ENCODE peak calls at places on chromosomes 7 and 10, in six cellular contexts. B is H1, R is H9, C is IMR-90, H is mesenchymal stem cell, M is trophoblast cell. I is an unnamed sample.

GRCh38 chr10:59366310-59366709 is 4.0 kb upstream of the FAM13C start:
- DNase-seq in B (no peak), R (no peak), C (no peak), H (no peak), M (no peak), I (no peak)

GRCh38 chr10:86113501-86113900 is 253.1 kb downstream of the GRID1 start:
- DNase-seq in B (no peak), R (no peak), C (no peak), H (no peak), M (no peak), I (no peak)

GRCh38 chr10:46232084-46232483 is 54.7 kb upstream of the ANTXRL start:
- DNase-seq in B (peak), R (peak), C (no peak), H (no peak), M (no peak), I (no peak)

GRCh38 chr10:16809074-16809718 is 8.0 kb downstream of the RSU1 start:
- DNase-seq in B (peak), R (peak), C (peak), H (peak), M (peak), I (peak)

GRCh38 chr7:29480456-29480855 is 83.2 kb upstream of the PRR15 start:
- DNase-seq in B (no peak), R (no peak), C (no peak), H (no peak), M (no peak), I (no peak)

GRCh38 chr10:63588436-63589180 is 67.4 kb downstream of the REEP3 start:
- DNase-seq in B (no peak), R (no peak), C (peak), H (peak), M (peak), I (no peak)

GRCh38 chr10:61899997-61900828 is 1.3 kb upstream of the ARID5B start:
- DNase-seq in B (no peak), R (peak), C (peak), H (peak), M (peak), I (no peak)

GRCh38 chr10:130557181-130557580 is 421.0 kb downstream of the GLRX3 start:
- DNase-seq in B (no peak), R (no peak), C (no peak), H (no peak), M (no peak), I (no peak)

GRCh38 chr7:84302949-84303348 is 108.4 kb upstream of the SEMA3A start:
- DNase-seq in B (no peak), R (no peak), C (no peak), H (no peak), M (peak), I (no peak)

GRCh38 chr10:63976538-63976937 is 455.3 kb downstream of the REEP3 start:
- DNase-seq in B (peak), R (peak), C (peak), H (peak), M (peak), I (peak)

GRCh38 chr7:105924950-105925349 is 38.1 kb upstream of the CDHR3 start:
- DNase-seq in B (no peak), R (no peak), C (no peak), H (no peak), M (no peak), I (no peak)

GRCh38 chr10:101895781-101896180 is 52.2 kb upstream of the KCNIP2 start:
- DNase-seq in B (no peak), R (no peak), C (no peak), H (no peak), M (no peak), I (no peak)
- H3K18ac ChIP-seq in B (no peak), R (no peak), C (no peak), H (no peak), M (no peak), I (no peak)

GRCh38 chr10:50653142-50653541 is 29.4 kb upstream of the SGMS1 start:
- DNase-seq in B (no peak), R (no peak), C (peak), H (peak), M (peak), I (no peak)

GRCh38 chr10:50648935-50649227 is 25.1 kb upstream of the SGMS1 start:
- DNase-seq in B (no peak), R (no peak), C (no peak), H (no peak), M (peak), I (no peak)

GRCh38 chr10:50650481-50650880 is 26.7 kb upstream of the SGMS1 start:
- DNase-seq in B (no peak), R (no peak), C (no peak), H (no peak), M (no peak), I (no peak)

GRCh38 chr10:50653758-50654157 is 30.0 kb upstream of the SGMS1 start:
- DNase-seq in B (no peak), R (no peak), C (no peak), H (no peak), M (peak), I (no peak)

GRCh38 chr10:50651808-50652207 is 28.1 kb upstream of the SGMS1 start:
- DNase-seq in B (no peak), R (no peak), C (peak), H (peak), M (peak), I (no peak)
- H2AFZ ChIP-seq in B (no peak), R (no peak), C (no peak), H (no peak), M (no peak), I (no peak)

GRCh38 chr10:93702278-93703001 is at the start of gene FRA10AC1:
- DNase-seq in B (peak), R (peak), C (peak), H (peak), M (peak), I (peak)

GRCh38 chr10:93701903-93702277 is 502 bp downstream of the FRA10AC1 start:
- DNase-seq in B (no peak), R (no peak), C (peak), H (peak), M (no peak), I (no peak)

GRCh38 chr10:93703841-93704240 is 1.4 kb upstream of the FRA10AC1 start:
- DNase-seq in B (no peak), R (no peak), C (no peak), H (no peak), M (no peak), I (no peak)

GRCh38 chr10:93707623-93708022 is 5.2 kb upstream of the FRA10AC1 start:
- DNase-seq in B (no peak), R (no peak), C (no peak), H (no peak), M (no peak), I (no peak)

GRCh38 chr10:93703066-93703465 is 674 bp upstream of the FRA10AC1 start:
- DNase-seq in B (no peak), R (no peak), C (peak), H (no peak), M (peak), I (no peak)
- H4K8ac ChIP-seq in B (no peak), R (no peak), C (peak), H (peak), M (peak), I (no peak)

DNA sequence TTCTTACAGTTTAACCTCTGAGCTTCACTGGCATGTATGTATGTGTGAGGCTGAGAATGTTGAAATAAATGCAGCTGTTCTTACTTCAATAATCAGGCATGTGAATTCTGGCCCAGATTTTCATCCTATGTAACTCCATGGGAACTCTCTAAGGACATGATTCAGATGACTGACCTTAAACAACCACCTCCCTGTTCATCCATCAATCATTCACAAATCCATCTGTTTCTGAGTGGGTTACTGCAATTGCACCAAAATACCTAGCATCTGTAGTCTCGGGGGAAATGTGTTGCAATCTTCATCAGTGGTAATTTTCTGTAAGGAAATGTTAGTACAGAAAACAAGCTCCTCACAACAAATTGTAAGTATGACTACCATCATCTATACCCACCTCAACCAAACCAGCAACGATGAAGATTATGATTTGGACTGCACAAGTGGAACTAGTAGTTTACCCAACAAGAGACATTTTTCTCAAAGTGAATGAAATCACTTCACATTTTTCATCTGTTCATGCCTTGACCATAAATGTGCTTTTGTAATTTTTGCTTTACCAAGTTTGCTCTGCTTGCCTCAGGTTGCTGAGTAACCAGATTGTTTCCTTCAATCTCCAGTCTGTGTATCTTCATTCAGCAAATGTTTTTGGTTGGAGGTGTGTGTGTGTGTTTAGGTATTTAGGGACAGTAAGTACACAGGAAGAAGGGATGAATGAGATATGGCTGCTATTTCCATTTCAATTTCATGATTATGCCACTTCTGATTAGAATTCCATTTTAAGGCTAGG is 65.7 kb upstream of the FZD8 start:
- DNase-seq in B (no peak), R (no peak), C (no peak), H (no peak), M (peak), I (no peak)
- H3K18ac ChIP-seq in B (no peak), R (no peak), C (no peak), H (no peak), M (no peak), I (no peak)

GRCh38 chr7:155455776-155456516 is 2.0 kb upstream of the EN2 start:
- DNase-seq in B (no peak), R (no peak), C (no peak), H (no peak), M (no peak), I (no peak)

GRCh38 chr7:155457544-155458316 is at the start of gene EN2:
- DNase-seq in B (no peak), R (no peak), C (no peak), H (no peak), M (peak), I (no peak)

GRCh38 chr7:155455132-155455693 is 2.7 kb upstream of the EN2 start:
- DNase-seq in B (no peak), R (no peak), C (no peak), H (no peak), M (no peak), I (no peak)

GRCh38 chr7:155456772-155457543 is 971 bp upstream of the EN2 start:
- DNase-seq in B (peak), R (peak), C (peak), H (peak), M (peak), I (no peak)

DNA sequence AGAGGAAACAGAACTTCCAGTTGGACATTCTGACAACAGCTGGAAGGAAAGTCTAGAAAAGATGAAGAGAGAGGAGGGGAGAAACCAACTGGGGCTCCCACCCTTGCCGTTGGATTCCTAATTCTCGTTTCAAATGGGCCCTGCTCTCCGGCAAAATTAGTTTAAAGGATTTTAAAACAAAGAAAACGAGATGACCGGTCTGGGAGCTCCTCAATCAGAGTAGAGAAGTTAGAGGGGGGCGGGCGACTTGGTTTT is 1.5 kb upstream of the EN2 start:
- DNase-seq in B (no peak), R (no peak), C (no peak), H (no peak), M (no peak), I (no peak)
- H2AFZ ChIP-seq in B (no peak), R (no peak), C (no peak), H (no peak), M (no peak), I (peak)

I was measured in neuronal stem cell.